ENCODE peak calls at places on chromosomes 5 and 9, in four cellular contexts. M, S, Y and G are unnamed samples.

GRCh38 chr5:75049581-75050274 is 2.6 kb downstream of the GCNT4 start:
- DNase-seq in M (peak; percentile 31), S (peak; percentile 36), Y (peak; percentile 68), G (peak; percentile 62)

GRCh38 chr5:130992095-130992494 is 173.0 kb downstream of the HINT1 start:
- DNase-seq in M (no peak), S (no peak), Y (no peak), G (no peak)

GRCh38 chr5:92548351-92548750 is 1032.7 kb downstream of the NR2F1-AS1 start:
- DNase-seq in M (no peak), S (no peak), Y (no peak), G (no peak)

GRCh38 chr5:168356592-168356991 is 65.1 kb downstream of the WWC1 start:
- DNase-seq in M (no peak), S (no peak), Y (no peak), G (no peak)

GRCh38 chr5:127936439-127936972 is 147.1 kb upstream of the SLC12A2 start:
- DNase-seq in M (no peak), S (no peak), Y (peak; percentile 12), G (no peak)

GRCh38 chr5:41842777-41843176 is 27.4 kb downstream of the OXCT1 start:
- DNase-seq in M (no peak), S (no peak), Y (no peak), G (no peak)

GRCh38 chr5:177997846-177998245 is 1.8 kb upstream of the PROP1 start:
- DNase-seq in M (no peak), S (no peak), Y (no peak), G (no peak)

GRCh38 chr5:64742821-64743220 is 25.7 kb downstream of the SREK1IP1 start:
- DNase-seq in M (no peak), S (peak; percentile 40), Y (no peak), G (no peak)

GRCh38 chr9:121269030-121269887 is 1.3 kb downstream of the GSN start:
- DNase-seq in M (no peak), S (peak; percentile 57), Y (no peak), G (no peak)

GRCh38 chr5:93658044-93658443 is 75.0 kb downstream of the NR2F1 start:
- DNase-seq in M (no peak), S (no peak), Y (no peak), G (no peak)

GRCh38 chr9:114616684-114617520 is 5.8 kb downstream of the TMEM268 start:
- DNase-seq in M (no peak), S (no peak), Y (peak; percentile 9), G (no peak)

GRCh38 chr5:90408571-90409317 is 812 bp downstream of the CETN3 start:
- DNase-seq in M (peak; percentile 7), S (no peak), Y (no peak), G (no peak)

GRCh38 chr5:160649304-160649703 is 202.7 kb downstream of the ATP10B start:
- DNase-seq in M (peak; percentile 12), S (no peak), Y (no peak), G (peak; percentile 9)
- TF ChIP-seq CTCF in M (peak; percentile 40), S (no peak), Y (no peak), G (no peak)

GRCh38 chr5:59221769-59222168 is 638.9 kb downstream of the RAB3C start:
- DNase-seq in M (no peak), S (no peak), Y (no peak), G (no peak)

GRCh38 chr5:59212596-59212995 is 629.7 kb downstream of the RAB3C start:
- DNase-seq in M (no peak), S (no peak), Y (no peak), G (no peak)

GRCh38 chr5:59222687-59223511 is 640.0 kb downstream of the RAB3C start:
- DNase-seq in M (no peak), S (no peak), Y (no peak), G (no peak)

GRCh38 chr5:59216845-59217244 is 634.0 kb downstream of the RAB3C start:
- DNase-seq in M (no peak), S (no peak), Y (no peak), G (no peak)

DNA sequence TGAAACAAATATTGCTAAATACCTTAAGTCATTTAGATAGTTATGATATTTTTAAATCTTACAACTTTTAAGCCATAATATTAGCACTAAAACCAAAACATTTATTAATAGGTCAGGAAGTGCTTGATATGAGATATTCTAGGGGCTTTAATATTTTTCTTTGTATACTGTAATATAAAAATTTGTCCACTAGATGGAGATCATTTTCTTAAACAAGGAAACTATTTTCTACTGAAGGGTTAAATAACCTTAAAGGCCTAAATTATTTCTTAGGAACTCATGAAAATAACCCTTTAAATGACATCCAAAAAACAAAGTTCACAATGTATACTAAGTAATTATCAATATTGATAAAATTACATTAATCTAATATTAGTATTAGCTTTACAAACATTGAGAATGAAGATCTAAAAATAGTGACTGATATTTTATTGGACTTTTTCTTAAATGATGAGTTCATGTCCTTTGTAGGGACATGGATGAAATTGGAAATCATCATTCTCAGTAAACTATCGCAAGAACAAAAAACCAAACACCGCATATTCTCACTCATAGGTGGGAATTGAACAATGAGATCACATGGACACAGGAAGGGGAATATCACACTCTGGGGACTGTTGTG is 635.7 kb downstream of the RAB3C start:
- DNase-seq in M (no peak), S (no peak), Y (no peak), G (no peak)
- TF ChIP-seq CTCF in M (peak; percentile 53), S (peak; percentile 78), Y (no peak), G (peak; percentile 74)

GRCh38 chr5:420632-421286 is 22.2 kb upstream of the EXOC3 start:
- DNase-seq in M (no peak), S (no peak), Y (no peak), G (no peak)
- TF ChIP-seq CTCF in M (no peak), S (no peak), Y (no peak), G (no peak)

DNA sequence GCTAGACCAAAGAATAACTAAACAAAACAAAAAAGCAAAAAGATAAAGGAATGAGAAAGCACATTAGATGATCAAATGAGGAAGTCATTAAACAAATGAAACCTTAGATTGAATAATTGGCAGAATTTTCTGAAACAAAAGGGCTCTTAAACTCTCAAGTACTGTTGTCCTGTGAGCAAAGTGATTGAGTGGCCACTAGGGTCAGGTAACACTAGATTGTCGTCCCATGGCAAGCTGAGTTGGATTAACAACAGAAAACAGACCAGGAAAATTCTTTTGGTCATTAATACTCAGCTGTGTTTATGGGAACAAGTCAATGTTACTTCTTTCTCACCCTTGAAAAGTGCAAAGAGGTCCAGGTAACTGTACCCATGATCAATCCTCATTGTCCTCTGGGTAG is 81.6 kb upstream of the MRPS30 start:
- DNase-seq in M (no peak), S (no peak), Y (no peak), G (no peak)
- TF ChIP-seq CTCF in M (no peak), S (no peak), Y (no peak), G (no peak)

GRCh38 chr5:136805466-136805865 is 440.1 kb upstream of the TRPC7 start:
- DNase-seq in M (no peak), S (no peak), Y (no peak), G (no peak)

GRCh38 chr5:136799806-136800372 is 434.5 kb upstream of the TRPC7 start:
- DNase-seq in M (no peak), S (peak; percentile 39), Y (no peak), G (no peak)

GRCh38 chr5:136802382-136802781 is 437.0 kb upstream of the TRPC7 start:
- DNase-seq in M (no peak), S (peak; percentile 25), Y (no peak), G (peak; percentile 14)
- TF ChIP-seq CTCF in M (peak; percentile 17), S (peak; percentile 72), Y (no peak), G (no peak)

GRCh38 chr9:36263662-36264061 is 5.4 kb upstream of the GNE start:
- DNase-seq in M (no peak), S (no peak), Y (no peak), G (no peak)

GRCh38 chr9:36258989-36259315 is 704 bp upstream of the GNE start:
- DNase-seq in M (no peak), S (no peak), Y (no peak), G (no peak)

GRCh38 chr9:36258170-36258988 is at the start of gene GNE:
- DNase-seq in M (peak; percentile 99), S (peak; percentile 98), Y (peak; percentile 98), G (peak; percentile 97)
- TF ChIP-seq CTCF in M (no peak), S (no peak), Y (no peak), G (no peak)